ENCODE peak calls at places on chromosomes 5 and 9, in four cellular contexts. One of them, this sample, is unnamed. For H3K4me1 and H3K9me3, the result is how much of the 10 kb centered on the place peaks cover.

GRCh38 chr9:105157178-105157583 is 87.3 kb upstream of the SLC44A1 start:
- DNase-seq in transverse colon: peak
- DNase-seq in spleen: peak
- DNase-seq in right lobe of liver: peak
- DNase-seq in this sample: peak

GRCh38 chr9:114035845-114036785 is 42.0 kb downstream of the AMBP start:
- DNase-seq in transverse colon: no peak
- DNase-seq in spleen: peak
- DNase-seq in right lobe of liver: no peak
- DNase-seq in this sample: no peak

GRCh38 chr5:134958755-134959154 is 9.0 kb upstream of the CATSPER3 start:
- DNase-seq in transverse colon: no peak
- DNase-seq in spleen: no peak
- DNase-seq in right lobe of liver: peak
- DNase-seq in this sample: no peak

GRCh38 chr5:169268019-169268418 is 32.9 kb downstream of the SLIT3 start:
- DNase-seq in transverse colon: no peak
- DNase-seq in spleen: no peak
- DNase-seq in right lobe of liver: no peak
- DNase-seq in this sample: no peak

GRCh38 chr9:13728121-13728520 is 448.6 kb upstream of the MPDZ start:
- DNase-seq in transverse colon: no peak
- DNase-seq in spleen: no peak
- DNase-seq in right lobe of liver: no peak
- DNase-seq in this sample: no peak

GRCh38 chr5:151158287-151158661 is 695 bp upstream of the ANXA6 start:
- DNase-seq in transverse colon: no peak
- DNase-seq in spleen: no peak
- DNase-seq in right lobe of liver: no peak
- DNase-seq in this sample: no peak

GRCh38 chr9:22203371-22204138 is 194.4 kb upstream of the CDKN2B start:
- DNase-seq in transverse colon: no peak
- DNase-seq in spleen: no peak
- DNase-seq in right lobe of liver: no peak
- DNase-seq in this sample: no peak

GRCh38 chr5:88689662-88690351 is 193.2 kb downstream of the MEF2C start:
- DNase-seq in transverse colon: no peak
- DNase-seq in spleen: no peak
- DNase-seq in right lobe of liver: no peak
- DNase-seq in this sample: no peak

GRCh38 chr5:115430374-115430773 is 114.2 kb downstream of the FEM1C start:
- DNase-seq in transverse colon: no peak
- DNase-seq in spleen: no peak
- DNase-seq in right lobe of liver: no peak
- DNase-seq in this sample: no peak

GRCh38 chr9:94918038-94918753 is 191.7 kb downstream of the AOPEP start:
- DNase-seq in transverse colon: no peak
- DNase-seq in spleen: no peak
- DNase-seq in right lobe of liver: no peak
- DNase-seq in this sample: no peak

GRCh38 chr5:161002571-161003074 is 150.6 kb upstream of the ATP10B start:
- DNase-seq in transverse colon: no peak
- DNase-seq in spleen: no peak
- DNase-seq in right lobe of liver: no peak
- DNase-seq in this sample: no peak

GRCh38 chr9:2963307-2963706 is 119.4 kb upstream of the PUM3 start:
- DNase-seq in transverse colon: no peak
- DNase-seq in spleen: no peak
- DNase-seq in right lobe of liver: no peak
- DNase-seq in this sample: no peak

GRCh38 chr5:59838067-59838466 is 55.5 kb downstream of the PDE4D start:
- DNase-seq in transverse colon: no peak
- DNase-seq in spleen: no peak
- DNase-seq in right lobe of liver: no peak
- DNase-seq in this sample: no peak

GRCh38 chr9:136085815-136086212 is 9.3 kb downstream of the NACC2 start:
- DNase-seq in transverse colon: peak
- DNase-seq in spleen: peak
- DNase-seq in right lobe of liver: peak
- DNase-seq in this sample: peak

GRCh38 chr9:136083558-136084190 is 11.4 kb downstream of the NACC2 start:
- DNase-seq in transverse colon: no peak
- DNase-seq in spleen: no peak
- DNase-seq in right lobe of liver: no peak
- DNase-seq in this sample: no peak

GRCh38 chr9:136082496-136083361 is 12.4 kb downstream of the NACC2 start:
- DNase-seq in transverse colon: no peak
- DNase-seq in spleen: no peak
- DNase-seq in right lobe of liver: no peak
- DNase-seq in this sample: no peak

GRCh38 chr9:136086213-136086881 is 8.7 kb downstream of the NACC2 start:
- DNase-seq in transverse colon: no peak
- DNase-seq in spleen: peak
- DNase-seq in right lobe of liver: peak
- DNase-seq in this sample: no peak

DNA sequence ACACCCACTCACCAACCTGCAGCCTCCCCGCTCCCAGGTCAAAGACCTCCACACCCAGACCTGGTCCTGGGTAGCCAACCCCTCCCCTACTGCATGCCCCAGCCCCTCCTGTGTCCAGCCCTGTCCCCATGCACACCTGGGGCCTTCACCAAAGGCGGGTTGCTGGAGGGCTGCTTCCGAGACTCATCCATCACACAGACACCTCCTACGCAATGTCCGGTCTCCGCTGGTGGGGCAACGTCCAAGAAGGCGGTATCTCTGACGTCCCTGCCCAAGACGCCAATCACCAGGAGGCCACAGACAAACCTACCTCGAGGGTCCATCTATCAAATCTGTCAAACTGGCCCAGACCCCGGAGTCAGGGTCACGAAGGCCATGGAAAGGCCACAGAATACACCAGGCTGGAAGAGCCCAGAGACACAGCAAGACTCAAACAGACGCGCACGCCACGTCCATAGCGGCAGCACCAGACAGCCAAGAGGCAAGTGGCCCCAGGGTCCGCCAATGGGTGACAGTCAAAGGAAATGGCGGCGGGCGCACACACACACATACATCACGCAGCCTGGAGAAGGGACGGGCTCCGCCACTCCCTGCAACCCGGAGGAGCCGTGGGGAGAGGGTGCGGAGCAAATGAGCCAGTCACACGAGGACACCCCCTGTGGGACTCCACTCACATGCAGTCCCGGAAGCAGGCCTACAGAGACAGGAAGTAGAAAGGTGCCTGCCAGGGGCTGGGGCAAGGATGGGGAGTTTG is 10.7 kb downstream of the NACC2 start:
- DNase-seq in transverse colon: no peak
- DNase-seq in spleen: no peak
- DNase-seq in right lobe of liver: no peak
- DNase-seq in this sample: no peak
- H3K4me1 ChIP-seq in transverse colon: under half
- H3K4me1 ChIP-seq in spleen: under half
- H3K4me1 ChIP-seq in right lobe of liver: under half
- H3K4me1 ChIP-seq in this sample: half or more

DNA sequence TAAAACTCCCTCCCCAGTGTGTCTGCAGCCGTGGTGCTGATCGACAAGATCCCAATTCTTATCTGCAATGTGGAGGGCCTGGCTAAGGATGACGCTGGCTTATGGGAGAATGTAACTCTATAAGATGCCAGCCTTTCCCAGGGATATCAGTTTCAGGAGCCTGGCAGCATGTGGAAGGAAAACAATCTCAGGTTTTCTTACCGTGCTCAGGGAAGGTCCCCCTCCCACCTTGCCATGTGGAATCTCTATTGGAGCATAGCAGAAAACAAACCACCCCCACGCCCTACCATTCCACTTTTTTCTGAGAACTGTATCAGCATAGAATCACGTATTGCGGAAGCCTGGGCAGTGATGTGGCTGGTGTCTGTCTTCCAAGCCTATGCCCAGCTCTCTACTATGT is 87.7 kb upstream of the PTPN3 start:
- DNase-seq in transverse colon: no peak
- DNase-seq in spleen: no peak
- DNase-seq in right lobe of liver: no peak
- DNase-seq in this sample: no peak
- TF ChIP-seq POLR2A in transverse colon: no peak
- TF ChIP-seq POLR2A in spleen: no peak
- TF ChIP-seq POLR2A in right lobe of liver: no peak
- TF ChIP-seq POLR2A in this sample: no peak

GRCh38 chr5:103919526-103919925 is 356.9 kb upstream of the NUDT12 start:
- DNase-seq in transverse colon: no peak
- DNase-seq in spleen: no peak
- DNase-seq in right lobe of liver: no peak
- DNase-seq in this sample: no peak
- H3K9me3 ChIP-seq in transverse colon: under half
- H3K9me3 ChIP-seq in spleen: under half
- H3K9me3 ChIP-seq in right lobe of liver: under half
- H3K9me3 ChIP-seq in this sample: under half

GRCh38 chr5:131296213-131296672 is 32.4 kb downstream of the CDC42SE2 start:
- DNase-seq in transverse colon: no peak
- DNase-seq in spleen: no peak
- DNase-seq in right lobe of liver: no peak
- DNase-seq in this sample: no peak
- H3K4me1 ChIP-seq in transverse colon: under half
- H3K4me1 ChIP-seq in spleen: half or more
- H3K4me1 ChIP-seq in right lobe of liver: under half
- H3K4me1 ChIP-seq in this sample: under half

DNA sequence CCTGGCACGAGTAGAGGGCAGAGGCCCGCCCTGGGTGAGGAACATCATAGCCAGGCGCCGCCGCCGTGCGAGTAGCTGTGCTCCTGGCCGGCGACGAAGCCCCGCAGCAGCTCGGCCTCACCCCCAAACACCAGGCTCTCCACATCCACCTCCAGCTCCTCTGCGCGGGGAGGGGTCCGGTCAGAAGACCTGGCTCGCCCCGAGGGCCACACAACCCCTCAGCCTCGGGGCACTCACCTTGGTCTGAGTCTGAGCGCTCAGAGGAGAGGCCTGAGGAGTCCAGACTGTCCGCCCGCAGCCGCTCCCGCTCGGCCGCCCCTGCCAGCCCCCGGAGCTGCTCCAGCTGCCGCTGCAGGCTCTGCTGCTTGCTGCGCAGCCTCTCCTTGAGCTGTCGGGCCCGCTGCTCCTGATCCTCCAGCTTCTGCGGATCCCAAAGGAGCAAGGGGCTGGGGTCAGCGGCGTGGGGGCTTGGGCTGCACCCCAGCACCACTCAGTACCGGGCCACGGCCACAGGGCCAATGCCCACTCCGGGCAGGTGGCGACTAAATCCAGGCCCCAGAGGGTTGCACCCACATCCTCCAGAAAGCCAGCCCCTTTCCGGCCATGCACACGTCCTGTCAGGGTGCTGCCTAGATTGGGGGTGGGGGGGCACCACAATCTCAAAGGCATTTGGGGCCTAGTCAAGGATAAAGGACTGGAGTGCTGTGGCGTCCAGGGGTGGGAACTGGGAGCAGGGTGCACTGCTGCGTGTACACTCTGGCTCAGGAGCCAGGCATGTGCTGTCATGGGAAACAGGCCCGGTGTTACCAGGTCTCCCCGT is 3.9 kb downstream of the MXD3 start:
- DNase-seq in transverse colon: no peak
- DNase-seq in spleen: peak
- DNase-seq in right lobe of liver: peak
- DNase-seq in this sample: peak
- TF ChIP-seq POLR2A in transverse colon: no peak
- TF ChIP-seq POLR2A in spleen: no peak
- TF ChIP-seq POLR2A in right lobe of liver: peak
- TF ChIP-seq POLR2A in this sample: no peak

This sample was measured in body of pancreas.